ENCODE peak calls at places on chromosome 18, in nine cellular contexts. Y, S, Q, L, Z, U, N, D and C are unnamed samples. For H3K4me1, the result is how much of the 10 kb centered on the place peaks cover.

GRCh38 chr18:36839835-36840234 is 10.9 kb downstream of the KIAA1328 start:
- DNase-seq in U (no peak), Y (no peak), N (no peak), L (no peak), Q (no peak), S (no peak), Z (no peak), D (no peak), C (no peak)

GRCh38 chr18:59823611-59824195 is 76.1 kb upstream of the PMAIP1 start:
- DNase-seq in S (peak), N (peak), D (peak), Z (peak), L (no peak), Y (peak), U (no peak), Q (peak), C (no peak)

GRCh38 chr18:54983041-54983686 is 23.9 kb upstream of the CCDC68 start:
- DNase-seq in S (no peak), Y (peak), N (peak), Z (no peak), U (no peak), D (peak), Q (peak), L (peak), C (no peak)

GRCh38 chr18:56038258-56039030 is 450.5 kb upstream of the TCF4 start:
- DNase-seq in Q (no peak), N (no peak), S (no peak), D (no peak), Z (no peak), U (no peak), Y (no peak), L (no peak), C (no peak)

GRCh38 chr18:46211816-46212215 is 107.6 kb downstream of the HAUS1 start:
- DNase-seq in U (no peak), S (no peak), Y (no peak), D (no peak), Z (no peak), N (no peak), L (peak), Q (no peak), C (no peak)

GRCh38 chr18:46173393-46174316 is 69.5 kb downstream of the HAUS1 start:
- DNase-seq in U (peak), Z (peak), S (peak), D (peak), Y (peak), N (peak), L (peak), Q (peak), C (peak)

GRCh38 chr18:3794537-3795348 is 344.8 kb downstream of the TGIF1 start:
- DNase-seq in N (peak), D (no peak), S (peak), Y (peak), L (no peak), Z (peak), U (no peak), Q (no peak), C (no peak)

GRCh38 chr18:55206941-55207340 is 247.7 kb upstream of the CCDC68 start:
- DNase-seq in L (no peak), D (no peak), Z (no peak), S (no peak), Q (no peak), Y (no peak), N (no peak), U (no peak), C (no peak)

GRCh38 chr18:43627833-43628370 is 350.6 kb upstream of the SYT4 start:
- DNase-seq in Y (no peak), Z (no peak), Q (no peak), S (no peak), L (no peak), N (no peak), U (no peak), D (no peak), C (no peak)

GRCh38 chr18:2050702-2051201 is 520.6 kb downstream of the METTL4 start:
- DNase-seq in D (no peak), N (no peak), Q (no peak), Y (peak), L (no peak), S (no peak), Z (no peak), U (no peak), C (no peak)

GRCh38 chr18:12862467-12862866 is 21.6 kb downstream of the PTPN2 start:
- DNase-seq in S (no peak), U (no peak), Q (no peak), D (no peak), N (no peak), Y (peak), L (no peak), Z (peak), C (no peak)

GRCh38 chr18:46474487-46475366 is 182.3 kb downstream of the LOXHD1 start:
- DNase-seq in D (no peak), S (no peak), Z (no peak), Q (peak), N (no peak), U (no peak), L (no peak), Y (no peak), C (no peak)

GRCh38 chr18:34224423-34225217 is at the start of gene NOL4:
- DNase-seq in Z (peak), L (no peak), Y (no peak), N (peak), U (peak), S (no peak), Q (peak), D (peak), C (no peak)

GRCh38 chr18:59267511-59268126 is 5.6 kb downstream of the RAX start:
- DNase-seq in L (no peak), Z (no peak), Y (no peak), Q (no peak), U (no peak), N (no peak), S (no peak), D (no peak), C (no peak)

GRCh38 chr18:75070235-75070624 is 138.7 kb downstream of the PTGR3 start:
- DNase-seq in S (no peak), Y (no peak), N (no peak), U (no peak), Q (no peak), D (no peak), Z (no peak), L (no peak), C (no peak)

DNA sequence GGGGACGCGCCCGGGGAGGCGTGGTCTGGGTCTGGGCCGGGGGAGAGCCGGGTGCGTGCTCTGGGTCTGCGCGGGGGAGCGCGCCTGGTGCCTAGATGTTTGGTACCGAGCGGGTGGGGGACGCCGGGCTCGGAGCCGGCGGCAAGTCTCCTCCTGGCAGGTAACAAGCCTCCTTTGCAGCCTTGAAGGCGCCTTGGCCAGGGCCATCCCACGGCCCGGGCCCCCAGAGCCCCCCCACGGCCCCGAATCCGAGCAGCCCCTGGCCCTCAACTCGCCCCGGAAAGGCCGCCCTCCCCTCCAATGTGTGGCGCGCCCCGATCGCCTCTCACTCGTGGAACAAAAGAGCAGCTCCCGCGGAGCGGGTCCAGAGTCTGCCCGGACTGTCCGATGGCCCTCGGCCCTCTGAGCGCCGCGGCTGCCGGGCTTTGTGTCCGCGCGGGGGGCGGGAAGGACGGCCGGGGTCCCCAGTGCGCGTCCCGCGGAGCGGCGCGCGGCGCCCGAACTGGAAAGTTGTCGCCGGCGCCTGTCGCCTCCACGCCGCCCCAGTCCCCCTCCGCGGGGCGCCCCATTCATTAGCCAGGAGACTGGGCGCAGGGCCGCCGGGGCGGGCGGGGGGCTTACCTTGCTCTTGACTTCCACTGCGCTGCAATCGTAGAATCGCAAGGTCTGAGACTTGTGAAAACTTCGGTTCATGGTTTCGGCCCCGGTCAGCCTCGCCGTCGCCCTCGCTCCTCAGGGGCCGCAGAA is 485 bp downstream of the PARD6G start:
- DNase-seq in Z (peak), U (no peak), Q (no peak), S (no peak), Y (no peak), D (peak), L (no peak), N (no peak), C (no peak)
- H3K27ac ChIP-seq in Z (no peak), U (no peak), Q (no peak), S (no peak), Y (no peak), D (no peak), L (no peak), N (no peak), C (no peak)

GRCh38 chr18:68985172-68985820 is 187.4 kb downstream of the CCDC102B start:
- DNase-seq in S (no peak), Y (no peak), N (no peak), Z (no peak), D (no peak), Q (no peak), L (no peak), U (no peak), C (no peak)

GRCh38 chr18:68984342-68984741 is 186.5 kb downstream of the CCDC102B start:
- DNase-seq in D (no peak), Q (no peak), U (no peak), Z (no peak), L (no peak), S (no peak), N (no peak), Y (no peak), C (no peak)

GRCh38 chr18:68983126-68983525 is 185.2 kb downstream of the CCDC102B start:
- DNase-seq in S (no peak), Y (no peak), N (no peak), D (no peak), Z (no peak), L (no peak), Q (no peak), U (no peak), C (no peak)

GRCh38 chr18:68979737-68980136 is 181.9 kb downstream of the CCDC102B start:
- DNase-seq in Q (no peak), Z (no peak), Y (no peak), S (no peak), L (no peak), U (no peak), D (no peak), N (no peak), C (no peak)
- H3K4me1 ChIP-seq in Q (under half), Z (under half), Y (under half), S (under half), L (under half), U (under half), D (under half), N (under half), C (under half)

GRCh38 chr18:31721596-31721995 is 37.2 kb upstream of the B4GALT6 start:
- DNase-seq in S (no peak), L (no peak), N (no peak), U (no peak), D (no peak), Q (no peak), Z (no peak), Y (no peak), C (no peak)

GRCh38 chr18:31719363-31720006 is 35.1 kb upstream of the B4GALT6 start:
- DNase-seq in L (no peak), N (no peak), U (no peak), Z (no peak), S (no peak), Q (no peak), D (no peak), Y (no peak), C (no peak)

GRCh38 chr18:31716362-31716761 is 32.0 kb upstream of the B4GALT6 start:
- DNase-seq in L (no peak), N (no peak), D (no peak), Z (no peak), Q (no peak), Y (no peak), S (no peak), U (no peak), C (no peak)

GRCh38 chr18:31720867-31721266 is 36.5 kb upstream of the B4GALT6 start:
- DNase-seq in U (no peak), S (no peak), Q (no peak), Y (no peak), D (no peak), L (no peak), Z (no peak), N (no peak), C (no peak)

GRCh38 chr18:31718386-31718785 is 34.0 kb upstream of the B4GALT6 start:
- DNase-seq in D (no peak), Z (no peak), S (no peak), U (no peak), L (no peak), Y (no peak), Q (no peak), N (no peak), C (no peak)
- H3K27ac ChIP-seq in D (no peak), Z (no peak), S (no peak), U (no peak), L (no peak), Y (no peak), Q (no peak), N (no peak), C (no peak)

GRCh38 chr18:48542513-48543181 is 3.8 kb downstream of the CTIF start:
- DNase-seq in Z (peak), Q (no peak), L (no peak), N (no peak), Y (peak), S (no peak), U (no peak), D (no peak), C (no peak)
- H3K4me1 ChIP-seq in Z (under half), Q (under half), L (under half), N (half or more), Y (under half), S (half or more), U (under half), D (under half), C (under half)

GRCh38 chr18:76957384-76958355 is 135.3 kb downstream of the ZNF236 start:
- DNase-seq in Y (no peak), U (no peak), Z (no peak), S (no peak), N (no peak), D (no peak), Q (no peak), L (no peak), C (no peak)

GRCh38 chr18:76956648-76957047 is 134.3 kb downstream of the ZNF236 start:
- DNase-seq in L (no peak), S (no peak), Y (no peak), N (no peak), D (no peak), Q (no peak), U (no peak), Z (no peak), C (no peak)

GRCh38 chr18:76952747-76953146 is 130.4 kb downstream of the ZNF236 start:
- DNase-seq in Z (no peak), L (no peak), N (no peak), Q (no peak), S (no peak), Y (no peak), U (no peak), D (no peak), C (no peak)

GRCh38 chr18:76953186-76953982 is 131.0 kb downstream of the ZNF236 start:
- DNase-seq in U (peak), Y (no peak), S (peak), N (peak), Z (peak), L (no peak), D (no peak), Q (no peak), C (no peak)

GRCh38 chr18:76955529-76956170 is 133.3 kb downstream of the ZNF236 start:
- DNase-seq in D (no peak), N (no peak), S (no peak), Z (peak), Q (no peak), U (peak), L (no peak), Y (no peak), C (no peak)
- H3K27ac ChIP-seq in D (no peak), N (no peak), S (no peak), Z (no peak), Q (no peak), U (peak), L (no peak), Y (no peak), C (no peak)

GRCh38 chr18:421236-422155 is 79.0 kb downstream of the COLEC12 start:
- DNase-seq in D (no peak), L (no peak), U (no peak), Q (no peak), N (no peak), Y (peak), Z (peak), S (no peak), C (no peak)
- H3K4me1 ChIP-seq in D (under half), L (under half), U (under half), Q (under half), N (under half), Y (under half), Z (under half), S (under half), C (under half)

GRCh38 chr18:51192026-51192425 is 5.5 kb downstream of the MEX3C start:
- DNase-seq in Z (no peak), S (no peak), D (no peak), N (no peak), Y (no peak), Q (no peak), U (no peak), L (no peak), C (no peak)

GRCh38 chr18:51194604-51195003 is 2.9 kb downstream of the MEX3C start:
- DNase-seq in N (no peak), U (no peak), Q (no peak), L (no peak), D (no peak), Y (no peak), Z (no peak), S (no peak), C (no peak)

GRCh38 chr18:51195602-51196115 is 1.8 kb downstream of the MEX3C start:
- DNase-seq in Q (peak), D (peak), N (peak), Y (peak), L (no peak), S (no peak), U (no peak), Z (peak), C (no peak)

GRCh38 chr18:51195086-51195601 is 2.3 kb downstream of the MEX3C start:
- DNase-seq in Y (no peak), D (peak), L (peak), N (no peak), S (no peak), U (no peak), Z (no peak), Q (no peak), C (no peak)

GRCh38 chr18:51193621-51194287 is 3.7 kb downstream of the MEX3C start:
- DNase-seq in L (no peak), D (no peak), Z (no peak), S (no peak), N (no peak), Q (no peak), U (no peak), Y (no peak), C (no peak)
- H3K27ac ChIP-seq in L (peak), D (no peak), Z (peak), S (peak), N (peak), Q (no peak), U (peak), Y (no peak), C (no peak)

DNA sequence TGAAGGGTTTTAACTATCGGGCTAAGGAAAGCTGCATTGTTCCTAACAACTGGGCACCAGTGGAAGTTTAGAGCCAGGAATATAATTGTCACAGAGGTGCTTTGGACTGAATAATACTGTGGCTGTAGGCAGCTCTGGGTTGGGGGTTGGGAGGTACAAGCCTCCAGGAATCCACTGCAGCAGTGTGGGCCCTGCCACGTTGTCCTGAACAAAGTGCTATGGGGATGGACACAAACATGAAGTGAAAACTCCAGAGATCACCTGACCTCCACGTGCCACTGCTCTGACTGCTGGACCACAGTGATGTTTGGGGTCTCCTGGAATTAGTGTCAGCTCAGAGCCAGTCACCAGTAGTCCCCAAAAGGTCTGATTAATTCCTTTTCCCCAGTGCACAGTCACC is 110.9 kb downstream of the BCL2 start:
- DNase-seq in D (no peak), Y (no peak), U (no peak), S (no peak), L (no peak), N (peak), Q (no peak), Z (no peak), C (no peak)
- H3K4me1 ChIP-seq in D (under half), Y (under half), U (under half), S (under half), L (half or more), N (under half), Q (under half), Z (under half), C (half or more)